ENCODE peak calls at places on chromosomes 13 and 19, in nine cellular contexts. G, Y, V, F, I, U, O, Z and J are unnamed samples.

GRCh38 chr13:30727491-30728350 is 7.6 kb upstream of the ALOX5AP start:
- DNase-seq in Y (no peak), F (no peak), G (no peak), Z (no peak), I (no peak), O (no peak), V (no peak), U (no peak), J (no peak)

GRCh38 chr13:23463631-23464030 is 30.1 kb upstream of the SACS start:
- DNase-seq in G (no peak), V (no peak), Z (no peak), F (no peak), U (no peak), I (no peak), O (no peak), Y (no peak), J (no peak)

GRCh38 chr19:44345969-44346368 is 10.5 kb downstream of the ZNF112 start:
- DNase-seq in I (no peak), U (no peak), V (no peak), G (no peak), Y (no peak), F (no peak), Z (no peak), O (no peak), J (no peak)

GRCh38 chr19:44886141-44886540 is 4.9 kb upstream of the TOMM40 start:
- DNase-seq in Y (no peak), Z (no peak), I (no peak), F (no peak), U (no peak), V (no peak), G (no peak), O (no peak), J (no peak)

GRCh38 chr13:29282096-29282495 is 313.4 kb downstream of the SLC7A1 start:
- DNase-seq in Y (no peak), G (no peak), I (no peak), V (no peak), O (no peak), U (no peak), F (no peak), Z (no peak), J (no peak)

GRCh38 chr13:113848020-113848419 is 15.9 kb downstream of the GAS6 start:
- DNase-seq in I (no peak), U (no peak), Z (no peak), G (no peak), F (no peak), O (no peak), Y (no peak), V (peak; percentile 0), J (peak; percentile 39)

GRCh38 chr13:48156466-48156865 is 61.6 kb upstream of the MED4 start:
- DNase-seq in O (no peak), Y (no peak), I (no peak), Z (no peak), U (no peak), V (peak; percentile 18), G (no peak), F (no peak), J (no peak)

GRCh38 chr19:38455031-38455430 is 21.5 kb downstream of the RYR1 start:
- DNase-seq in U (no peak), F (no peak), I (no peak), Y (peak; percentile 15), Z (peak; percentile 52), G (no peak), O (no peak), V (no peak), J (no peak)

DNA sequence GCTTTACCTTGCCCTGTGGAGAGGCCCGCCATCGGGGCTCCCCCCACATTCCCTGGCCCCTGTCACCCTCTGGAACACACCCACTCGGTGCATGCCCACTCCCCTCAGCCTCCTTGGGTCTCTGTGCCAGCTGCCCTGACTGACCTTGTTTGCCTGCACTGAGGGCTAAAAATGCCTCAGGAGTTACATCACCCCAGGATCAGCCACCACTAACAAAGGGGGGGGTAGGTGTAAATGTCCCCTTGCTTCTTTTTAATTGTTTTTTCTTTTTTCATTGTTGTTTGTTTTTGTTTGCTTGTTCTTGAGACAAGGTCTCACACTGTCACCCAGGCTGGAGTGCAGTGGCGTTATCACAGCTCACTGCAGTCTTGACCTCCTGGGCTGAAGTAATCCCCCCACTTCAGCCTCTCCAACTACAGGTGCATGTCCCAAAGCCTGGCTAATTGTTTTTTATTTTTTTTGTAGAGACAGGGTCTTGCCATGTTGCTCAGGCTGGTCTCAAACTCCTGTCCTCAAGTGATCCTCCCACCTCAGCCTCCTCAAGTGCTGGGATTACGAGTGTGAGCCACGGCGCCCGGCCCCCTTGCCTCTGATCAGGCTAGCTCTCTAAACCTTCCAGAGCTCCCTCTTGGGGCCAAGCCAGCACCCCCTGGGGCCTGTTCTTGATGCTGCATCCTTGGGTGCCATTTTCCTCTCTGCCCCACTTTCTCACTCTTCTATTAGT is 297.1 kb downstream of the UQCRFS1 start:
- DNase-seq in Y (no peak), I (no peak), F (no peak), V (no peak), U (no peak), O (no peak), G (no peak), Z (no peak), J (no peak)
- TF ChIP-seq CTCF in Y (no peak), I (no peak), F (no peak), V (no peak), U (no peak), O (no peak), G (no peak), Z (no peak), J (no peak)

GRCh38 chr13:98481511-98481951 is 95.4 kb downstream of the STK24 start:
- DNase-seq in I (no peak), Z (no peak), Y (no peak), G (no peak), O (no peak), U (no peak), V (no peak), F (no peak), J (no peak)

GRCh38 chr13:98480915-98481510 is 95.9 kb downstream of the STK24 start:
- DNase-seq in U (no peak), I (no peak), G (peak; percentile 70), O (no peak), Y (peak; percentile 77), F (no peak), V (peak; percentile 42), Z (no peak), J (no peak)

GRCh38 chr13:98484289-98485219 is 92.4 kb downstream of the STK24 start:
- DNase-seq in Y (peak; percentile 95), O (peak; percentile 92), G (peak; percentile 76), V (peak; percentile 96), I (peak; percentile 90), Z (peak; percentile 91), F (peak; percentile 96), U (peak; percentile 82), J (peak; percentile 98)

GRCh38 chr13:98483636-98484288 is 93.1 kb downstream of the STK24 start:
- DNase-seq in U (no peak), Y (peak; percentile 65), V (no peak), F (peak; percentile 45), O (no peak), I (no peak), G (no peak), Z (peak; percentile 52), J (no peak)

DNA sequence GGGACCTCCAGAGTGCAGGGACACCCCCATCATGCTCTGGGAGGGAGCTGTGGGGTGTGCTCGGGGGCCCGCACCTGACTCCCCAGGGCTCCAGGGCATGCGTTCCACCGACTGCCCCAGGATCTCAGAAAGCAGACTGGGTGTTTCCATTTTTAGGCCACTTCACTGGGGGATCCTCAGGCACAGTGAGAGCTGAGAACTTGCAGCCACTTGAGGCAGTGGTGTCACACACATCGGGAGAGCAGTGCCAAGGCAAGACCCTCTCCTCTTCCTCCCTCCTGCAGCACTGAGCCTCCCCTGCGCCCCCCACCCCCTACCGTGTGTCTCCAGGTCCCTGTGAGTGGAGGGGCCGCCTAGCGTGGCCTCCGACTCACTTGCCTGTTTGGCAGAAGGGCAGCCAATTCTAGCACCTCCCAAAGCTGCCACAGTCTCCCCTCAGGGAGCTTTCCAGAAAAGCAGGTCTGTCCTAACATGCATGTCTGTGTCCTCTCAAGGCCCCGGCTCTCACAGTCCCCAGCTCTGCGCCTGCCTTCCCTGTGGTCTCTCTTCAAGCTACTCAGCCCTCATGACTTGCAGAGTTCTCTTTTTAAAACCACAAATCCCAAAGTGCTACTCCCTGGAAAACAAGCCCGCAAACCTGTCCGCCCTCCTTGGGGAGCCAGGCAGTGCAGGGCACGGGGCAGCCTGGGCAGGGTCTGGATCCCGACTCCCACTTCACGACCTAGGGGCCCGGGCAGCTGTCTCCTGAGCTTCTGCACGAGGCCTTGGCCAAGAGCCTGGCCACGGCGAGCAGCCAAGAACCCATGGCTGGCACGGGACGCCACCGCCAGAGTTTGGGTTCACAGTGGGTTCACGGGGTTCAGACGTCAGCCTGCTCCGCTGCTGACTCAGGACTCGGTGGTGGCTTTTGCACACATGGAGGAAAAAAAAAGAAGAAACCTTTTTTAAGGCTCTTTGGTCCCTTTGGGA is 94.1 kb downstream of the STK24 start:
- DNase-seq in U (peak; percentile 61), G (peak; percentile 45), Y (peak; percentile 73), O (peak; percentile 32), Z (no peak), F (peak; percentile 87), I (no peak), V (peak; percentile 75), J (no peak)
- TF ChIP-seq CTCF in U (peak; percentile 25), G (peak; percentile 42), Y (peak; percentile 44), O (no peak), Z (no peak), F (no peak), I (peak; percentile 34), V (no peak), J (peak; percentile 22)

DNA sequence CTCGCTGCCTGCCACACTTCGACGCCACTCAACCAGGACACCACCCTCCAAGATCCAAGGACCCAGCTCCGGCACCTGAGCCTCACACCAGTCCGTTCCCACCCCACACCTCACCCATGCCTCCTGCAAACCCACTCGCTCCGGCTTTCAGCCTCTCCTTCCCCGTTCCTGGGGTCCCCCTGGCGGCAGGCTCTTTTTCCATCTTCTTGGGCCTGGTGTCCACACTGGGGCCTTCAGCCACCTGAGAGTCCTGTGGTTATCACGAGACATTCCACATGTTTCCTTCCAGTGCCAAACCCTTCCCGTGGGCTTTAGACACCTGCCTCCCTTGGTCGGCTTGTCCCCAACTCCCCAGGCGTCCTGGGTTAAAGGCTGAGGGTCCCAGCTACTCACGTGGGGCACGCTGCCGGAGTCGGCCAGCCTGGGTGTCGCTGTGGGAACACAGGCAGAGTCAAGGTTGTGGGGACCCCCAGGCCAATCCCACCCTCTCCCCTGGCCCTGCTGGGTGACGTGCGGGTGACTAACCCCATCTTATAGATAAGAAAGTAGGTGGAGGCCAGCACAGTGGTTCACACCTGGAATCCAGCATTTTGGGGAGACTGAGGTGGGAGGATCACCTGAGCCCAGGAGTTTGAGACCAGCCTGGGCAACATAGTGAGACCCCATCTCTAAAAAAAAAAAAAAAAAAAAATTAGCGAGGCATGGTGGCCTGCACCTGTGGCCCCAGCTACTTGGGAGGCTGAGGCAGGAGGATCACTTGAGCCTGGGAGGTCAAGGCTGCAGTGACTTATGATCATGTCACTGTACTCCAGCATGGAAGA is 2.0 kb downstream of the JSRP1 start:
- DNase-seq in G (no peak), U (no peak), V (no peak), Y (peak; percentile 67), O (no peak), Z (peak; percentile 81), F (peak; percentile 51), I (no peak), J (peak; percentile 58)
- TF ChIP-seq CTCF in G (no peak), U (peak; percentile 18), V (no peak), Y (peak; percentile 79), O (no peak), Z (peak; percentile 52), F (peak; percentile 31), I (peak; percentile 47), J (no peak)

DNA sequence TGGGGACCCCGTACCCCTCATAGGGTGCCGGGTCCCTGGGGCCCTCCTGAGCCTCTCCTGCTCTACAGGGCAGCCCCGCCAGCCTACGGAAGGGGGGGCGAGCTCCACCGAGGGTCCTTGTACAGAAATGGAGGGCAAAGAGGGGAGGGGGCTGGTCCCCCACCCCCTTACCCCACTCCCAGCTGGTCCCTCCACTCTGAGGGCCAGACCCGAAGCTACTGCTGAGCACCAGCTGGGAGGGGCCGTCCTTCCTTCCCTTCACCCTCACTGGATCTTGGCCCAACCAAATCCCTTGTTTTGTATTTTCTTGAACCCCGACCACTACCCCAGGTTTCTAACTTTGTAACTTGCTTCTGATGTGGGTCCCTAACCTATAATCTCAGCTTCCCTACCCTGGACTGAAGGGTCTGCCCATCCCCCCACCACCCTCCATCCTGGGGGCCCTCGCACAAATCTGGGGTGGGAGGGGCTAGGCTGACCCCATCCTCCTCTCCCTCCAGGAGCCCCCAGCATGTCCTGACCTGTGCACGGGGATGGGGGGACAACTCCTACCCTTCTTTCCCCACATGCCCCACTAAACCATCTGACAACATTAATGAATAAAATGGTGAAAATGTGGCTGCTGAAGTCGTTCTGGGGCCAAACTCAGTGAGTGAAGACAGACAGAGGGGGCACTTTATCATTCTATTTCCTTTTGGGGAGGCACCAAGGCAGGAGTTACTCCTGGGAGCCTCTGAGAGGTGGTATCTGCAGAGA is 13.0 kb downstream of the ARHGAP33 start:
- DNase-seq in U (no peak), O (no peak), Y (no peak), V (no peak), F (no peak), G (no peak), Z (peak; percentile 4), I (no peak), J (no peak)
- TF ChIP-seq CTCF in U (no peak), O (no peak), Y (no peak), V (no peak), F (no peak), G (no peak), Z (no peak), I (no peak), J (no peak)